ENCODE peak calls at places on chromosomes 4 and X, in seven cellular contexts. R, A, Q, E, Z, I and C are unnamed samples.
A peak's percentile ranks its signal among the peaks of the same experiment; 100 is the strongest.

GRCh38 chrX:29547877-29548276 is 667.5 kb upstream of the MAGEB2 start:
- DNase-seq in R (no peak), A (no peak), Q (no peak), E (no peak), Z (no peak), I (no peak), C (no peak)

GRCh38 chr4:54099287-54099958 is 540 bp upstream of the GSX2 start:
- DNase-seq in R (no peak), A (no peak), Q (no peak), E (no peak), Z (peak; percentile 29), I (no peak), C (no peak)

GRCh38 chrX:70998402-70999027 is 67.6 kb upstream of the SLC7A3 start:
- DNase-seq in R (peak; percentile 81), A (no peak), Q (peak; percentile 66), E (peak; percentile 16), Z (peak; percentile 60), I (no peak), C (no peak)

GRCh38 chrX:50536955-50537354 is 66.3 kb upstream of the DGKK start:
- DNase-seq in R (no peak), A (no peak), Q (no peak), E (no peak), Z (no peak), I (no peak), C (no peak)

GRCh38 chr4:133802741-133803140 is 398.8 kb downstream of the PABPC4L start:
- DNase-seq in R (no peak), A (no peak), Q (peak; percentile 47), E (no peak), Z (peak; percentile 17), I (no peak), C (no peak)

GRCh38 chr4:112939901-112940300 is 109.6 kb upstream of the ANK2 start:
- DNase-seq in R (no peak), A (no peak), Q (no peak), E (no peak), Z (no peak), I (no peak), C (no peak)

GRCh38 chr4:176150283-176150682 is 45.1 kb downstream of the SPATA4 start:
- DNase-seq in R (peak; percentile 48), A (no peak), Q (peak; percentile 65), E (no peak), Z (peak; percentile 51), I (peak; percentile 9), C (no peak)

GRCh38 chr4:1193206-1194027 is 21.0 kb upstream of the SPON2 start:
- DNase-seq in R (no peak), A (no peak), Q (no peak), E (no peak), Z (no peak), I (no peak), C (no peak)

GRCh38 chrX:20547649-20548051 is 280.9 kb upstream of the RPS6KA3 start:
- DNase-seq in R (peak; percentile 26), A (no peak), Q (peak; percentile 77), E (no peak), Z (peak; percentile 80), I (no peak), C (no peak)

GRCh38 chrX:34918091-34918736 is 24.4 kb upstream of the FAM47B start:
- DNase-seq in R (peak; percentile 59), A (no peak), Q (peak; percentile 58), E (no peak), Z (peak; percentile 76), I (no peak), C (no peak)